ENCODE peak calls at places on chromosomes 6 and 20, in ten cellular contexts. B, Z, H, E, W, I, L, V, S and A are unnamed samples.

GRCh38 chr20:51542033-51542893 is at the start of gene NFATC2:
- DNase-seq in B (peak; percentile 41), Z (no peak), H (peak; percentile 59), E (peak; percentile 92), W (peak; percentile 71), I (no peak), L (peak; percentile 52), V (peak; percentile 72), S (no peak), A (peak; percentile 69)

GRCh38 chr6:22332726-22333125 is 35.9 kb upstream of the PRL start:
- DNase-seq in B (no peak), Z (no peak), H (no peak), E (no peak), W (no peak), I (no peak), L (no peak), V (no peak), S (peak; percentile 12), A (peak; percentile 10)

GRCh38 chr20:46226602-46227001 is 81.7 kb downstream of the CDH22 start:
- DNase-seq in B (no peak), Z (no peak), H (no peak), E (no peak), W (no peak), I (no peak), L (no peak), V (peak; percentile 25), S (peak; percentile 36), A (no peak)

GRCh38 chr6:71977860-71978259 is 91.5 kb downstream of the RIMS1 start:
- DNase-seq in B (no peak), Z (no peak), H (no peak), E (no peak), W (no peak), I (no peak), L (no peak), V (no peak), S (no peak), A (no peak)

GRCh38 chr20:574297-574942 is 30.8 kb upstream of the CSNK2A1 start:
- DNase-seq in B (peak; percentile 27), Z (no peak), H (peak; percentile 58), E (no peak), W (no peak), I (no peak), L (peak; percentile 44), V (no peak), S (no peak), A (peak; percentile 67)

GRCh38 chr6:163777706-163778105 is 363.2 kb downstream of the QKI start:
- DNase-seq in B (no peak), Z (no peak), H (no peak), E (no peak), W (no peak), I (no peak), L (no peak), V (no peak), S (no peak), A (no peak)

GRCh38 chr20:14178952-14179351 is 158.5 kb downstream of the FLRT3 start:
- DNase-seq in B (no peak), Z (no peak), H (no peak), E (no peak), W (no peak), I (peak; percentile 2), L (no peak), V (no peak), S (no peak), A (no peak)

GRCh38 chr6:163249651-163250101 is 164.8 kb upstream of the QKI start:
- DNase-seq in B (no peak), Z (no peak), H (no peak), E (no peak), W (no peak), I (peak; percentile 16), L (peak; percentile 56), V (no peak), S (peak; percentile 74), A (no peak)

GRCh38 chr6:166754218-166755030 is 127.4 kb upstream of the RPS6KA2 start:
- DNase-seq in B (no peak), Z (no peak), H (no peak), E (no peak), W (no peak), I (no peak), L (no peak), V (no peak), S (no peak), A (no peak)

GRCh38 chr6:147604373-147604772 is 95.9 kb downstream of the SAMD5 start:
- DNase-seq in B (no peak), Z (no peak), H (no peak), E (no peak), W (no peak), I (no peak), L (no peak), V (no peak), S (no peak), A (no peak)

GRCh38 chr6:43060034-43060754 is 763 bp downstream of the KLC4 start:
- DNase-seq in B (no peak), Z (no peak), H (no peak), E (no peak), W (no peak), I (no peak), L (no peak), V (no peak), S (no peak), A (peak; percentile 66)

GRCh38 chr6:4732691-4733315 is 43.4 kb upstream of the CDYL start:
- DNase-seq in B (peak; percentile 51), Z (no peak), H (peak; percentile 35), E (no peak), W (peak; percentile 27), I (peak; percentile 72), L (peak; percentile 95), V (no peak), S (peak; percentile 95), A (peak; percentile 55)

GRCh38 chr6:16446241-16446640 is 207.9 kb downstream of the GMPR start:
- DNase-seq in B (no peak), Z (no peak), H (no peak), E (no peak), W (no peak), I (peak; percentile 22), L (no peak), V (no peak), S (no peak), A (no peak)

GRCh38 chr6:90494067-90494773 is 92.7 kb downstream of the MAP3K7 start:
- DNase-seq in B (no peak), Z (no peak), H (peak; percentile 62), E (no peak), W (no peak), I (no peak), L (no peak), V (no peak), S (no peak), A (peak; percentile 88)